ENCODE peak calls at places on chromosomes 2 and 18, in nine cellular contexts. A, D, H, V, T, E, W, X and P are unnamed samples.

GRCh38 chr2:241816431-241817121 is 7.6 kb downstream of the NEU4 start:
- DNase-seq in A (no peak), D (no peak), H (no peak), V (no peak), T (no peak), E (no peak), W (no peak), X (no peak), P (peak)

GRCh38 chr18:21309248-21309647 is 67.2 kb downstream of the GREB1L start:
- DNase-seq in A (no peak), D (no peak), H (no peak), V (no peak), T (peak), E (no peak), W (no peak), X (no peak), P (no peak)

GRCh38 chr2:43149482-43150107 is 76.8 kb downstream of the ZFP36L2 start:
- DNase-seq in A (no peak), D (no peak), H (no peak), V (no peak), T (no peak), E (no peak), W (no peak), X (peak), P (no peak)

GRCh38 chr2:86646865-86647264 is 23.2 kb upstream of the RNF103 start:
- DNase-seq in A (no peak), D (no peak), H (no peak), V (no peak), T (no peak), E (no peak), W (no peak), X (no peak), P (no peak)

GRCh38 chr2:19607931-19608762 is 249.7 kb upstream of the OSR1 start:
- DNase-seq in A (no peak), D (peak), H (no peak), V (peak), T (no peak), E (no peak), W (no peak), X (peak), P (no peak)

GRCh38 chr2:39114771-39115170 is 6.1 kb downstream of the SOS1 start:
- DNase-seq in A (no peak), D (no peak), H (no peak), V (no peak), T (no peak), E (no peak), W (no peak), X (no peak), P (no peak)

GRCh38 chr18:63831080-63831788 is 56.0 kb downstream of the SERPINB7 start:
- DNase-seq in A (no peak), D (peak), H (no peak), V (peak), T (no peak), E (no peak), W (no peak), X (no peak), P (no peak)

GRCh38 chr2:120398961-120399888 is 53.3 kb downstream of the INHBB start:
- DNase-seq in A (no peak), D (no peak), H (no peak), V (peak), T (no peak), E (no peak), W (peak), X (peak), P (peak)

GRCh38 chr2:69177063-69177771 is 164.2 kb downstream of the ANTXR1 start:
- DNase-seq in A (no peak), D (peak), H (no peak), V (peak), T (peak), E (peak), W (peak), X (no peak), P (peak)

GRCh38 chr2:127100261-127101047 is 6.5 kb downstream of the BIN1 start:
- DNase-seq in A (no peak), D (no peak), H (no peak), V (no peak), T (no peak), E (no peak), W (peak), X (peak), P (no peak)

GRCh38 chr18:50268022-50268747 is 1.9 kb upstream of the CFAP53 start:
- DNase-seq in A (no peak), D (peak), H (peak), V (no peak), T (peak), E (peak), W (peak), X (peak), P (peak)

GRCh38 chr2:27798476-27798875 is 27.0 kb downstream of the MRPL33 start:
- DNase-seq in A (no peak), D (no peak), H (no peak), V (no peak), T (no peak), E (no peak), W (no peak), X (no peak), P (no peak)

GRCh38 chr2:233409286-233409991 is 55.1 kb downstream of the DGKD start:
- DNase-seq in A (no peak), D (no peak), H (no peak), V (no peak), T (no peak), E (no peak), W (no peak), X (no peak), P (no peak)

GRCh38 chr2:154673694-154674093 is 24.8 kb upstream of the KCNJ3 start:
- DNase-seq in A (no peak), D (no peak), H (no peak), V (no peak), T (no peak), E (no peak), W (no peak), X (no peak), P (no peak)

GRCh38 chr2:257429-257828 is 6.4 kb downstream of the SH3YL1 start:
- DNase-seq in A (no peak), D (no peak), H (no peak), V (no peak), T (no peak), E (no peak), W (no peak), X (no peak), P (no peak)

GRCh38 chr2:134491796-134492441 is 226.9 kb downstream of the TMEM163 start:
- DNase-seq in A (no peak), D (no peak), H (no peak), V (peak), T (no peak), E (no peak), W (no peak), X (no peak), P (no peak)

GRCh38 chr18:56935531-56936040 is 211.3 kb upstream of the BOD1L2 start:
- DNase-seq in A (no peak), D (no peak), H (no peak), V (no peak), T (no peak), E (no peak), W (no peak), X (no peak), P (no peak)

GRCh38 chr2:55923091-55923977 is at the start of gene EFEMP1:
- DNase-seq in A (peak), D (peak), H (no peak), V (peak), T (peak), E (peak), W (peak), X (peak), P (peak)

GRCh38 chr18:9612215-9612830 is 2.0 kb downstream of the PPP4R1 start:
- DNase-seq in A (peak), D (peak), H (no peak), V (peak), T (peak), E (peak), W (no peak), X (peak), P (no peak)

GRCh38 chr2:28193552-28194383 is 198.9 kb upstream of the FOSL2 start:
- DNase-seq in A (no peak), D (peak), H (no peak), V (peak), T (no peak), E (no peak), W (no peak), X (peak), P (no peak)

GRCh38 chr2:206083602-206084467 is 2.1 kb downstream of the INO80D start:
- DNase-seq in A (peak), D (peak), H (no peak), V (peak), T (no peak), E (no peak), W (no peak), X (no peak), P (no peak)

GRCh38 chr2:42086500-42086953 is 38.7 kb downstream of the PKDCC start:
- DNase-seq in A (peak), D (peak), H (no peak), V (peak), T (peak), E (no peak), W (no peak), X (peak), P (no peak)

GRCh38 chr2:237097911-237098702 is 12.4 kb downstream of the COPS8 start:
- DNase-seq in A (no peak), D (peak), H (no peak), V (peak), T (no peak), E (no peak), W (no peak), X (peak), P (no peak)

GRCh38 chr2:237653791-237654558 is 26.6 kb downstream of the LRRFIP1 start:
- DNase-seq in A (no peak), D (no peak), H (no peak), V (no peak), T (no peak), E (no peak), W (no peak), X (no peak), P (no peak)

GRCh38 chr2:134362152-134362653 is 108.3 kb downstream of the MGAT5 start:
- DNase-seq in A (no peak), D (no peak), H (no peak), V (no peak), T (no peak), E (no peak), W (no peak), X (no peak), P (no peak)

GRCh38 chr2:216693414-216694100 is 1.8 kb downstream of the IGFBP5 start:
- DNase-seq in A (no peak), D (no peak), H (no peak), V (no peak), T (no peak), E (no peak), W (no peak), X (no peak), P (no peak)

GRCh38 chr2:231321556-231322334 is 73.8 kb upstream of the B3GNT7 start:
- DNase-seq in A (no peak), D (no peak), H (no peak), V (no peak), T (peak), E (no peak), W (peak), X (no peak), P (no peak)

GRCh38 chr2:86302320-86302719 is 35.1 kb downstream of the REEP1 start:
- DNase-seq in A (no peak), D (no peak), H (no peak), V (no peak), T (no peak), E (no peak), W (no peak), X (no peak), P (no peak)

GRCh38 chr2:207040606-207041173 is 101.4 kb downstream of the CPO start:
- DNase-seq in A (no peak), D (no peak), H (no peak), V (no peak), T (no peak), E (no peak), W (no peak), X (no peak), P (no peak)

DNA sequence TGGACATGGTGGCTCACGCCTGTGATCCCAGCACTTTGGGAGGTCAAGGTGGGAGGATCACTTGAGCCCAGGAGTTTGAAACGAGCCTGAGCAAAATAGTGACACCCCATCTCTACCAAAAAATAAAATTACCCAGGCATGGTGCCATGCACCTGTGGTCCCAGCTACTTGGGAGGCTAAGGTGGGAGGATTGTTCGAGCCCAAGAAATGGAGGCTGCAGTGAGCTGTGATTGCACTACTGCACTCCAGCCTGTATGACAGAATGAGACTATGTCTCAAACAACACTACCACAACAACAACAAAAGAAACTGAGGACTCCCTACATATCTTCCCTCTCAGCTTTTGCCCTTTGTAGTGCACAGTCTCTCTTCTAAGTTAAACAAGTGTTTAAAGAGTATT is 53.3 kb upstream of the UPP2 start:
- DNase-seq in A (no peak), D (no peak), H (no peak), V (no peak), T (no peak), E (no peak), W (no peak), X (no peak), P (no peak)
- H3K27ac ChIP-seq in A (no peak), D (no peak), H (no peak), V (no peak), T (no peak), E (no peak), W (no peak), X (no peak), P (no peak)

GRCh38 chr2:150625300-150625699 is 137.8 kb upstream of the RND3 start:
- DNase-seq in A (no peak), D (no peak), H (no peak), V (peak), T (no peak), E (no peak), W (no peak), X (peak), P (no peak)

GRCh38 chr2:150625741-150626140 is 138.3 kb upstream of the RND3 start:
- DNase-seq in A (no peak), D (no peak), H (no peak), V (no peak), T (no peak), E (no peak), W (no peak), X (no peak), P (no peak)

GRCh38 chr2:150624001-150624401 is 136.5 kb upstream of the RND3 start:
- DNase-seq in A (no peak), D (no peak), H (no peak), V (no peak), T (no peak), E (no peak), W (no peak), X (no peak), P (no peak)

GRCh38 chr2:150627526-150627925 is 140.1 kb upstream of the RND3 start:
- DNase-seq in A (no peak), D (no peak), H (no peak), V (no peak), T (no peak), E (no peak), W (no peak), X (no peak), P (no peak)

DNA sequence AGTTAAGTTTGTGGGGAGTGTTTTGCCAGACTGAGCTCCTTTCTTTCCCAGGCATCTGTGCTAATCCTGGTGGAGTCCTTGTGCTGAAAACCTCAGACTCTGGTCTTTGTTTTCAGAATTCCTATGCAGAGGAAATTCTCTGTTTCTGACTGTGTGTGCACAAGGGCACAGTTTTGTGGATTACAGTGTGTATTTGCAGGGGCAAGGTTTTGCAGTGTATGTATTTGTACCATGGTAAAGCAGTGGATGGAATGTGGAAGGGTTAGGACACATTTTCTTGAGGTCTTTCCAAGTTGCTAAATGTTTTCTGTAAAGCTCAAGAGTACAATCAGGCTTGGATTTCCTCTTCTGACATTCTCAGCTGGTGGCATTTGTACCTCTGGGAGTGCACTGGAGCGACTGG is 139.5 kb upstream of the RND3 start:
- DNase-seq in A (no peak), D (no peak), H (no peak), V (no peak), T (no peak), E (no peak), W (no peak), X (no peak), P (no peak)
- TF ChIP-seq CTCF in A (no peak), D (no peak), H (no peak), V (no peak), T (no peak), E (no peak), W (no peak), X (no peak), P (no peak)

DNA sequence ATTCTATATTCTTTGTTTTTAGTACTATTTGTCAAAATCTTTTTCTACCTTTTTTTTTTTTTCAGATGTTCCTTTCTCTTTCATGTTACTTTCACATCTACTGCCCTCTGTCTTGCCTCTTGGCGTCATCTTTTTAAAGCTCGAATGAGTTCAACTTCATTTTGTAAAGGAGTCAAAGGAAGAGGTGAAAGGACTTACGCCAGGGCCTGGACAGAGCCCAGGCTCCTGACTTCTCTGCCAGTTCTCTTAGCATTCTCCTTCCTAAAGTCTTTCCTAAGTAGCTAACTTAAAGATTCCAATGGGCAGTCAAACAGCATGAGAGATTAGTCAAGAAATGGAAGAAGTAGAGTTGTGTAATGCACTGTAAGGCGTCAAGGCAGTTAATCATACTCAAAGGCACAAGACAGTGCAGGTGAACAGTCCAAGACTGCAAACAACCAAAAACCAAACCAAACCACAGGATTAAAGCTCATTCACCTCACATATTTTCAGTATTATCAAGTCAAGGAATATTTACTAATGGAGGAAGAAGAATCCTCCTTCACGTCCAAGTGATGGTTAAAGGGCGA is 301.7 kb downstream of the TCF4 start:
- DNase-seq in A (no peak), D (no peak), H (no peak), V (peak), T (no peak), E (no peak), W (no peak), X (no peak), P (no peak)
- H3K27ac ChIP-seq in A (no peak), D (no peak), H (no peak), V (no peak), T (no peak), E (no peak), W (no peak), X (no peak), P (no peak)

GRCh38 chr2:191719938-191720337 is 42.0 kb downstream of the NABP1 start:
- DNase-seq in A (no peak), D (no peak), H (no peak), V (no peak), T (no peak), E (no peak), W (no peak), X (no peak), P (no peak)
- TF ChIP-seq CTCF in A (no peak), D (no peak), H (no peak), V (no peak), T (no peak), E (no peak), W (no peak), X (no peak), P (no peak)

GRCh38 chr2:106562232-106562631 is 75.1 kb downstream of the CD8B2 start:
- DNase-seq in A (peak), D (peak), H (no peak), V (no peak), T (no peak), E (no peak), W (no peak), X (no peak), P (peak)
- H3K27ac ChIP-seq in A (peak), D (no peak), H (peak), V (no peak), T (no peak), E (no peak), W (no peak), X (no peak), P (peak)